ENCODE peak calls at places on chromosome 17, in seven cellular contexts. O is PC-3, T is H1, G is fibroblast of lung, V is GM23248, A is neural progenitor cell, B is HCT116. K is an unnamed sample. For H3K9me3, the result is how much of the 10 kb centered on the place peaks cover.

GRCh38 chr17:13694934-13695333 is 93.2 kb upstream of the HS3ST3A1 start:
- DNase-seq in O (no peak), T (no peak), G (no peak), V (no peak), A (no peak), B (no peak), K (no peak)

GRCh38 chr17:81910840-81911276 is 341 bp downstream of the PCYT2 start:
- DNase-seq in O (no peak), T (no peak), G (no peak), V (peak), A (peak), B (no peak), K (no peak)

GRCh38 chr17:40559954-40560591 is 5.2 kb downstream of the CCR7 start:
- DNase-seq in O (peak), T (peak), G (peak), V (peak), A (peak), B (peak), K (peak)

GRCh38 chr17:64160378-64160777 is 30.4 kb upstream of the ERN1 start:
- DNase-seq in O (no peak), T (no peak), G (no peak), V (peak), A (no peak), B (no peak), K (no peak)

GRCh38 chr17:82444941-82445521 is 5.5 kb downstream of the CYBC1 start:
- DNase-seq in O (no peak), T (no peak), G (peak), V (no peak), A (no peak), B (no peak), K (no peak)

GRCh38 chr17:63445571-63446217 is 412 bp downstream of the CYB561 start:
- DNase-seq in O (peak), T (peak), G (no peak), V (peak), A (peak), B (peak), K (no peak)

GRCh38 chr17:81866440-81867122 is 4.6 kb downstream of the ARHGDIA start:
- DNase-seq in O (no peak), T (no peak), G (peak), V (peak), A (no peak), B (no peak), K (no peak)

GRCh38 chr17:9409026-9409425 is 166.6 kb downstream of the STX8 start:
- DNase-seq in O (peak), T (no peak), G (no peak), V (no peak), A (no peak), B (no peak), K (no peak)

GRCh38 chr17:48569676-48570324 is 8.3 kb downstream of the HOXB4 start:
- DNase-seq in O (no peak), T (no peak), G (peak), V (no peak), A (no peak), B (no peak), K (no peak)

GRCh38 chr17:40325156-40326013 is 16.4 kb downstream of the RARA start:
- DNase-seq in O (no peak), T (no peak), G (no peak), V (no peak), A (no peak), B (no peak), K (no peak)

GRCh38 chr17:83194761-83195329 is 115.4 kb downstream of the METRNL start:
- DNase-seq in O (no peak), T (no peak), G (no peak), V (peak), A (no peak), B (no peak), K (no peak)

GRCh38 chr17:67833946-67834631 is 8.8 kb downstream of the BPTF start:
- DNase-seq in O (peak), T (peak), G (no peak), V (no peak), A (peak), B (no peak), K (no peak)

GRCh38 chr17:63325885-63326284 is 120.2 kb downstream of the CYB561 start:
- DNase-seq in O (no peak), T (no peak), G (peak), V (no peak), A (no peak), B (no peak), K (no peak)

GRCh38 chr17:4514779-4515178 is 16.1 kb downstream of the SPNS2 start:
- DNase-seq in O (no peak), T (no peak), G (no peak), V (no peak), A (no peak), B (no peak), K (no peak)

GRCh38 chr17:73799781-73800627 is 155.8 kb upstream of the SDK2 start:
- DNase-seq in O (peak), T (no peak), G (peak), V (no peak), A (no peak), B (no peak), K (no peak)

GRCh38 chr17:77363821-77364361 is 223.1 kb downstream of the SEC14L1 start:
- DNase-seq in O (no peak), T (no peak), G (peak), V (peak), A (no peak), B (no peak), K (no peak)

GRCh38 chr17:82367724-82368524 is 3.6 kb upstream of the UTS2R start:
- DNase-seq in O (peak), T (no peak), G (no peak), V (no peak), A (no peak), B (peak), K (no peak)

GRCh38 chr17:31418773-31419350 is 27.4 kb downstream of the RAB11FIP4 start:
- DNase-seq in O (no peak), T (no peak), G (no peak), V (peak), A (no peak), B (no peak), K (no peak)

GRCh38 chr17:64420143-64420670 is 28.7 kb upstream of the MILR1 start:
- DNase-seq in O (peak), T (no peak), G (peak), V (peak), A (peak), B (peak), K (peak)

GRCh38 chr17:77916771-77917481 is 41.6 kb upstream of the TNRC6C start:
- DNase-seq in O (no peak), T (no peak), G (no peak), V (no peak), A (peak), B (no peak), K (no peak)

GRCh38 chr17:9139695-9140094 is 118.4 kb downstream of the NTN1 start:
- DNase-seq in O (no peak), T (no peak), G (no peak), V (no peak), A (no peak), B (no peak), K (no peak)

DNA sequence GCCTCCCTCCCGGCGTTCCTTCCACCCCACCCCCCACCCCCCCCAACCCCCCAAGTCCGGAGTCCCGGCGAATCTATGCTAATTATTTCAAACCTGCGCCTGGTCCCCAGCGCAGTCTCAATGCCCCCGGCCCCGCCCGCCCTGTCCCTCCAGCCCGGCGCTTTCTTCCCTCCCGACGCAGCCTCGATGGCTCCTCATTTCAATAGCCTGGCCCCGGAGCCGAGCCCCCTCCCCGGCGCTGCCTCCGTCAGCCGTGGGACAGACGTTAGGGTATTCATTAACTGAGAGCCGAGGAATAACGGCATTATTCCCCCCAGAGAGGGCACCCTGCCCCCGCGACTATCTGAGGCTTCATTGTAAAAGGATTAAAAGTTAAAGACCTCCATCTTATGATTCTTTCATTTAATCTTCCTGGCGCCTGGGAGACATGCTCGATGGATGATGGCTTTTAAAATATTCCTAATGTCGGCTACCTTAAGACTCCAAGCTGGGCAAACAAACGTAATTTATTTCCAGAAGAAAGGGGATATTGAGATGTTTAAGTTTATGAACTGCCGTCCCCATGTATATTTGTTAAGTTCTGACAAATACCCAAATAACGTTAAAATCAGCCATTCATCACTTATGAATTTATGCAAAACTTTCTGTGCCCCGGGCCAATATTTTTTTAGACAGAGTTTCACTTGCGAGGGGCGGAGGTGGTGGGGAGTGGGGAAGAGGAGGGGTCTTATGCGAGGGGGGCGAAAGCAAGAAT is 3.4 kb downstream of the NOG start:
- DNase-seq in O (no peak), T (peak), G (no peak), V (peak), A (peak), B (no peak), K (no peak)
- TF ChIP-seq EZH2 in O (no peak), T (no peak), G (no peak), V (peak), A (no peak), B (no peak), K (no peak)

GRCh38 chr17:46129302-46129701 is 63.9 kb downstream of the KANSL1 start:
- DNase-seq in O (no peak), T (no peak), G (no peak), V (no peak), A (no peak), B (no peak), K (no peak)

GRCh38 chr17:46126840-46127239 is 66.4 kb downstream of the KANSL1 start:
- DNase-seq in O (no peak), T (no peak), G (no peak), V (no peak), A (no peak), B (no peak), K (no peak)

GRCh38 chr17:46125831-46126230 is 67.4 kb downstream of the KANSL1 start:
- DNase-seq in O (no peak), T (no peak), G (no peak), V (no peak), A (no peak), B (no peak), K (no peak)

GRCh38 chr17:46127524-46127923 is 65.7 kb downstream of the KANSL1 start:
- DNase-seq in O (no peak), T (no peak), G (no peak), V (no peak), A (no peak), B (no peak), K (no peak)

DNA sequence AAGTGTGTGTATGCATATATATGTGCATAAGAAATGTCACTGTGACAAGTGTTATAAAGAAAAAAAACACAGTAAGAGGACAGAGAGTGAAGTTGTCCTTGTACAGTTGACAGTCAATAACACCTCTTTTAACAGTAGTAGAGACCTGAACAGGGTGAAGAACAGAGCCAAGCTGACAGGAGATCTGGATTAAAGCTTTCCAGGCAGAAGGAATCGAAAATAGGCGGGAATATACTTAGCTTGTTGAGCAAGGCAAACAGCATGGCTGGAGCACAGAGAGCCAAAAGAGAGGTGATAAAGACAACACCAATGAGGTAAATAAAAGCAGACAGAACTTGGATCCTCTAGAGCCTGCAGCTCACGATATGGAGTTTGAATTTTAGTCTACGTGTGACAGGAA is 64.8 kb downstream of the KANSL1 start:
- DNase-seq in O (no peak), T (no peak), G (no peak), V (no peak), A (no peak), B (no peak), K (no peak)
- H3K27ac ChIP-seq in O (no peak), T (no peak), G (no peak), V (no peak), A (no peak), B (no peak), K (no peak)

GRCh38 chr17:1168537-1169234 is 11.1 kb downstream of the ABR start:
- DNase-seq in O (no peak), T (no peak), G (no peak), V (no peak), A (no peak), B (no peak), K (no peak)

GRCh38 chr17:1169913-1170312 is 9.9 kb downstream of the ABR start:
- DNase-seq in O (no peak), T (no peak), G (no peak), V (no peak), A (no peak), B (no peak), K (no peak)

GRCh38 chr17:1170739-1171138 is 9.0 kb downstream of the ABR start:
- DNase-seq in O (no peak), T (peak), G (no peak), V (no peak), A (no peak), B (no peak), K (no peak)

GRCh38 chr17:1171953-1172352 is 7.8 kb downstream of the ABR start:
- DNase-seq in O (no peak), T (no peak), G (no peak), V (no peak), A (no peak), B (no peak), K (no peak)

GRCh38 chr17:1169471-1169908 is 10.3 kb downstream of the ABR start:
- DNase-seq in O (no peak), T (no peak), G (no peak), V (no peak), A (no peak), B (no peak), K (no peak)
- H3K9me3 ChIP-seq in O (under half), T (under half), G (under half), V (under half), A (under half), B (under half), K (under half)

DNA sequence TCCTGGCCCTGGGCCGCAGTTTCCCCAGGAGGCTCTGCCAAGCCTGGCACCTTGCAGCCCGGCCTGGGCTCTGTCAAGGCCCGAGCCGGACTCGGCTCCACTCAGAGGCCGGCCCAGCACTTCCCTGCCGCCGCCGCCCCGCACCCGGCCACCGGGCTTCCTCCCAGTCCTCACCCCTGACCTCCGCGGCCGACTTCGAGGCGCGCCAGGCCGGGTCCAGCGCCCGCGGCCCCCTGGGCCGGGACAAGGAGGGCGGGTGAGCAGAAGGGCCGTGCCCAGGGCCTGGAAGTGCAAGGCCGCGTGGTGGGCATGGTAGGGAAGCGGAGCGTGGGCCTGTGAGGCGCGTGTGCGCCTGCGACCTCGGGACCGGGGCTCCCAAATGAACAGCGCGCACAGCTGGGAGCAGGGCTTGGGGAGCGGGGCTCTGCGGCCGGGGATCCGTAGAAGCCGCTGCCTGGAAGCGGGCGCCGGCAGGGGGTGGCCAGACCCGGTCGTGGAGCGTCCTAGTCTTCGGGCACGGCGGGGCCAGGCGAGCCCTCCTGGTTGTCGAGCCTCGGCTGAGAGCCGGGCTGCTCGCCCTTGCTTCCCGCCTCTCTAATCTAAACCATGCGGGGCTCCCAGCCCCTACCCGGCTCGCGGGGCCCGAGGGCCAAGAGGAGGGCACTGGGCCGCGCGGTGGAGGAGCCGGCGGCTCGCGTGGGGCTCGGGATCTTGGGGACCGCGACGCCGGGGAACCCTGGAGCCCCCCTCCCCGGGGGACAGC is 503 bp upstream of the TBX4 start:
- DNase-seq in O (no peak), T (peak), G (peak), V (peak), A (peak), B (no peak), K (no peak)
- TF ChIP-seq EZH2 in O (no peak), T (peak), G (no peak), V (no peak), A (peak), B (no peak), K (no peak)

DNA sequence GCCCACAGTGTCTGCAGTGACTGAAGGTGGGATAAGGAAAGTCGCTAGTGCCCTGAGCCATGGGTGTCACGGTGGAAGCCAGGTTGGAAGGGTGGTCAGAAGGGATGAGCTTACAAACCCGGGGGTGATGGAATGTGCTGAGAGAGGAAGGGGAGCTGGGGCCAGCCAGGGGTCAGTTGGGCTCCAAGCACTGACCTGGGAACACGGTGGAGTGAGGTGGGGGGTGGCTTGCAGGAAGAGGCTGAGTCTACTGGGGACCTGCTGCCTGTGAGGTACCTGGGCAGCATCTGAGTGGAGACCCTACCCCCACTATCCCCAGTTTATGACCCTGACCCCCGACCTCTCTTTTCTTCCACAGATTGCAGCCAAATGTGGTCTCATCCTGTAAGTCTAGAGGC is 3.1 kb downstream of the TMEM92 start:
- DNase-seq in O (no peak), T (no peak), G (no peak), V (no peak), A (no peak), B (no peak), K (no peak)
- H3K27ac ChIP-seq in O (peak), T (no peak), G (no peak), V (no peak), A (no peak), B (no peak), K (no peak)

GRCh38 chr17:79509496-79509895 is 101.4 kb downstream of the RBFOX3 start:
- DNase-seq in O (no peak), T (no peak), G (no peak), V (no peak), A (no peak), B (no peak), K (no peak)
- H3K9me3 ChIP-seq in O (under half), T (under half), G (under half), V (under half), A (under half), B (under half), K (under half)

GRCh38 chr17:7383371-7383741 is 2.5 kb downstream of the TNK1 start:
- DNase-seq in O (no peak), T (no peak), G (no peak), V (no peak), A (no peak), B (no peak), K (no peak)

GRCh38 chr17:7382901-7383300 is 2.0 kb downstream of the TNK1 start:
- DNase-seq in O (no peak), T (no peak), G (no peak), V (no peak), A (no peak), B (no peak), K (no peak)

GRCh38 chr17:7380855-7381683 is at the start of gene TNK1:
- DNase-seq in O (peak), T (peak), G (no peak), V (peak), A (peak), B (no peak), K (no peak)

GRCh38 chr17:7384489-7385081 is 3.7 kb downstream of the TNK1 start:
- DNase-seq in O (no peak), T (no peak), G (no peak), V (no peak), A (no peak), B (no peak), K (no peak)

DNA sequence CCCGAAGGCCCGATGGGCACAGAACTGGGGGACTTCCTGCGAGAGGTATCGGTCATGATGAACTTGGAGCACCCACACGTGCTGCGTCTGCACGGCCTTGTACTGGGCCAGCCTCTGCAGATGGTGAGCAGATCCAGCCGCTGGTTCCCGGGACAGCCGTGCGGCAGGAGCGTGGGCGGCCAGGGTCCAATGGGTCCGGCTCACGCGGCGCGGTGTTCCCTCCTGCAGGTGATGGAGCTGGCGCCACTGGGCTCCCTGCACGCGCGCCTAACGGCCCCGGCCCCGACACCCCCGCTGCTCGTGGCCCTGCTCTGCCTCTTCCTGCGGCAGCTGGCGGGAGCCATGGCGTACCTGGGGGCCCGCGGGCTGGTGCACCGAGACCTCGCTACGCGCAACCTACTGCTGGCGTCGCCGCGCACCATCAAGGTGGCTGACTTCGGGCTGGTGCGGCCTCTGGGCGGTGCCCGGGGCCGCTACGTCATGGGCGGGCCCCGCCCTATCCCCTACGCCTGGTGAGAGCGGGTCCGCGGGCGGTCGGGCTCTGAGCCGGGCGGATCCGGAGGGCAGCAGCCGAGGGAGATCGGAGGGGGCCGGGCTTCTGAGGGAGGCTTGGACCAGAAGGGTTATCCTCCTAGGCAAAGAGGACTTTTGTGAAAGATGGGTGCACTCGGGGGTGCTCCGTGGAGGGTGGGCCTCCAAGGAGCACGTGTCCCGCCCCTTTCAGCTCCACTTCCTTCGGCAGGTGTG is 3.0 kb downstream of the TNK1 start:
- DNase-seq in O (no peak), T (peak), G (no peak), V (peak), A (peak), B (no peak), K (no peak)
- TF ChIP-seq EZH2 in O (no peak), T (no peak), G (peak), V (no peak), A (no peak), B (no peak), K (no peak)

GRCh38 chr17:39008633-39009032 is 41.4 kb upstream of the FBXO47 start:
- DNase-seq in O (no peak), T (no peak), G (no peak), V (no peak), A (no peak), B (no peak), K (no peak)

GRCh38 chr17:39001703-39002637 is 34.8 kb upstream of the FBXO47 start:
- DNase-seq in O (peak), T (no peak), G (peak), V (peak), A (no peak), B (no peak), K (no peak)

GRCh38 chr17:39000021-39000601 is 32.9 kb upstream of the FBXO47 start:
- DNase-seq in O (no peak), T (no peak), G (no peak), V (peak), A (no peak), B (no peak), K (no peak)

GRCh38 chr17:39002991-39003715 is 36.0 kb upstream of the FBXO47 start:
- DNase-seq in O (no peak), T (no peak), G (peak), V (peak), A (no peak), B (no peak), K (no peak)
- H3K27ac ChIP-seq in O (no peak), T (no peak), G (peak), V (peak), A (no peak), B (no peak), K (no peak)

K was measured in SK-N-MC.